ENCODE peak calls at places on chromosomes 2 and 18, in four cellular contexts. R, G, E and J are unnamed samples.

GRCh38 chr18:61842146-61842545 is 50.7 kb downstream of the RNF152 start:
- DNase-seq in R (no peak), G (no peak), E (no peak), J (no peak)

GRCh38 chr2:235945608-235946140 is 222.5 kb downstream of the GBX2 start:
- DNase-seq in R (no peak), G (no peak), E (no peak), J (no peak)

GRCh38 chr18:61322265-61322873 is 10.9 kb upstream of the CDH20 start:
- DNase-seq in R (peak), G (no peak), E (peak), J (peak)

GRCh38 chr2:45332567-45332966 is 278.5 kb downstream of the SRBD1 start:
- DNase-seq in R (no peak), G (no peak), E (no peak), J (no peak)

GRCh38 chr2:70516596-70516995 is 37.0 kb downstream of the TGFA start:
- DNase-seq in R (peak), G (no peak), E (peak), J (no peak)

GRCh38 chr2:217530399-217531100 is 472.2 kb downstream of the TNS1 start:
- DNase-seq in R (no peak), G (no peak), E (no peak), J (no peak)

GRCh38 chr2:110807520-110807919 is 75.1 kb downstream of the ACOXL start:
- DNase-seq in R (peak), G (no peak), E (no peak), J (no peak)

GRCh38 chr2:203498161-203498560 is 36.9 kb downstream of the RAPH1 start:
- DNase-seq in R (peak), G (no peak), E (no peak), J (peak)

GRCh38 chr2:48343154-48343553 is 186.8 kb upstream of the STON1 start:
- DNase-seq in R (no peak), G (no peak), E (no peak), J (no peak)

GRCh38 chr2:198424112-198424511 is 619.7 kb downstream of the PLCL1 start:
- DNase-seq in R (no peak), G (no peak), E (no peak), J (no peak)

GRCh38 chr18:63290456-63291200 is 28.9 kb downstream of the BCL2 start:
- DNase-seq in R (no peak), G (no peak), E (no peak), J (no peak)

GRCh38 chr2:20452551-20452950 is 5.7 kb downstream of the RHOB start:
- DNase-seq in R (peak), G (no peak), E (no peak), J (no peak)

GRCh38 chr2:39666489-39667141 is 898 bp downstream of the TMEM178A start:
- DNase-seq in R (peak), G (no peak), E (no peak), J (no peak)

GRCh38 chr2:26627350-26628105 is 13.6 kb downstream of the CIB4 start:
- DNase-seq in R (no peak), G (no peak), E (no peak), J (no peak)

GRCh38 chr2:168277276-168277675 is 29.9 kb upstream of the STK39 start:
- DNase-seq in R (no peak), G (no peak), E (no peak), J (no peak)

GRCh38 chr18:62537946-62538345 is 15.1 kb downstream of the ZCCHC2 start:
- DNase-seq in R (no peak), G (no peak), E (no peak), J (no peak)

GRCh38 chr2:143258126-143258892 is 129.1 kb downstream of the ARHGAP15 start:
- DNase-seq in R (no peak), G (no peak), E (peak), J (no peak)

GRCh38 chr2:73069855-73070650 is 1.5 kb downstream of the SFXN5 start:
- DNase-seq in R (no peak), G (no peak), E (peak), J (no peak)

GRCh38 chr2:109348645-109349554 is 219.9 kb downstream of the SH3RF3 start:
- DNase-seq in R (no peak), G (no peak), E (no peak), J (no peak)

GRCh38 chr2:82913566-82913965 is 1545.5 kb downstream of the SUCLG1 start:
- DNase-seq in R (no peak), G (no peak), E (no peak), J (no peak)

GRCh38 chr2:17309741-17310339 is 208.4 kb downstream of the RAD51AP2 start:
- DNase-seq in R (peak), G (no peak), E (peak), J (peak)

GRCh38 chr2:195027947-195028346 is 629.1 kb upstream of the SLC39A10 start:
- DNase-seq in R (no peak), G (no peak), E (no peak), J (no peak)

GRCh38 chr2:48715042-48715899 is 40.3 kb downstream of the LHCGR start:
- DNase-seq in R (peak), G (no peak), E (no peak), J (no peak)

GRCh38 chr2:151682459-151683003 is 51.7 kb downstream of the NEB start:
- DNase-seq in R (no peak), G (no peak), E (no peak), J (no peak)

GRCh38 chr2:42923632-42924425 is 131.4 kb upstream of the HAAO start:
- DNase-seq in R (peak), G (no peak), E (no peak), J (no peak)

GRCh38 chr18:34767601-34768027 is 57.5 kb downstream of the DTNA start:
- DNase-seq in R (peak), G (peak), E (no peak), J (peak)